ENCODE peak calls at places on chromosomes 3 and 15, in six cellular contexts. One of them, this sample, is unnamed.

GRCh38 chr3:12287727-12288465 is 974 bp upstream of the PPARG start:
- DNase-seq in Panc1: no peak
- DNase-seq in naive thymus-derived CD4-positive, alpha-beta T cell: peak; percentile 15
- DNase-seq in SJCRH30: no peak
- DNase-seq in bronchial epithelial cell: no peak
- DNase-seq in esophagus squamous epithelium: no peak
- DNase-seq in this sample: peak; percentile 45

GRCh38 chr3:73746610-73747009 is 121.9 kb upstream of the PDZRN3 start:
- DNase-seq in Panc1: no peak
- DNase-seq in naive thymus-derived CD4-positive, alpha-beta T cell: no peak
- DNase-seq in SJCRH30: no peak
- DNase-seq in bronchial epithelial cell: peak; percentile 68
- DNase-seq in esophagus squamous epithelium: no peak
- DNase-seq in this sample: peak; percentile 24

GRCh38 chr3:101847328-101847727 is 2.0 kb upstream of the NFKBIZ start:
- DNase-seq in Panc1: no peak
- DNase-seq in naive thymus-derived CD4-positive, alpha-beta T cell: no peak
- DNase-seq in SJCRH30: no peak
- DNase-seq in bronchial epithelial cell: peak; percentile 62
- DNase-seq in esophagus squamous epithelium: no peak
- DNase-seq in this sample: no peak

GRCh38 chr3:55042591-55042990 is 114.7 kb upstream of the LRTM1 start:
- DNase-seq in Panc1: no peak
- DNase-seq in naive thymus-derived CD4-positive, alpha-beta T cell: no peak
- DNase-seq in SJCRH30: peak; percentile 6
- DNase-seq in bronchial epithelial cell: no peak
- DNase-seq in esophagus squamous epithelium: no peak
- DNase-seq in this sample: no peak

GRCh38 chr3:182490601-182491485 is 302.5 kb upstream of the ATP11B start:
- DNase-seq in Panc1: peak; percentile 7
- DNase-seq in naive thymus-derived CD4-positive, alpha-beta T cell: no peak
- DNase-seq in SJCRH30: peak; percentile 31
- DNase-seq in bronchial epithelial cell: peak; percentile 55
- DNase-seq in esophagus squamous epithelium: no peak
- DNase-seq in this sample: peak; percentile 42

GRCh38 chr15:57506422-57506821 is 85.3 kb upstream of the MYZAP start:
- DNase-seq in Panc1: no peak
- DNase-seq in naive thymus-derived CD4-positive, alpha-beta T cell: no peak
- DNase-seq in SJCRH30: no peak
- DNase-seq in bronchial epithelial cell: no peak
- DNase-seq in esophagus squamous epithelium: no peak
- DNase-seq in this sample: no peak

GRCh38 chr15:72758195-72758594 is 25.4 kb downstream of the ADPGK start:
- DNase-seq in Panc1: no peak
- DNase-seq in naive thymus-derived CD4-positive, alpha-beta T cell: no peak
- DNase-seq in SJCRH30: peak; percentile 74
- DNase-seq in bronchial epithelial cell: peak; percentile 71
- DNase-seq in esophagus squamous epithelium: no peak
- DNase-seq in this sample: no peak

GRCh38 chr3:129573493-129573892 is 30.5 kb downstream of the H1-8 start:
- DNase-seq in Panc1: no peak
- DNase-seq in naive thymus-derived CD4-positive, alpha-beta T cell: no peak
- DNase-seq in SJCRH30: no peak
- DNase-seq in bronchial epithelial cell: no peak
- DNase-seq in esophagus squamous epithelium: no peak
- DNase-seq in this sample: no peak

GRCh38 chr3:104214937-104215336 is 1151.8 kb upstream of the ALCAM start:
- DNase-seq in Panc1: no peak
- DNase-seq in naive thymus-derived CD4-positive, alpha-beta T cell: no peak
- DNase-seq in SJCRH30: no peak
- DNase-seq in bronchial epithelial cell: peak; percentile 65
- DNase-seq in esophagus squamous epithelium: no peak
- DNase-seq in this sample: no peak

GRCh38 chr3:145807990-145808389 is 353.0 kb downstream of the PLOD2 start:
- DNase-seq in Panc1: no peak
- DNase-seq in naive thymus-derived CD4-positive, alpha-beta T cell: no peak
- DNase-seq in SJCRH30: peak; percentile 34
- DNase-seq in bronchial epithelial cell: no peak
- DNase-seq in esophagus squamous epithelium: no peak
- DNase-seq in this sample: peak; percentile 8

GRCh38 chr15:86300371-86301106 is 220.9 kb downstream of the AGBL1 start:
- DNase-seq in Panc1: no peak
- DNase-seq in naive thymus-derived CD4-positive, alpha-beta T cell: no peak
- DNase-seq in SJCRH30: no peak
- DNase-seq in bronchial epithelial cell: peak; percentile 81
- DNase-seq in esophagus squamous epithelium: no peak
- DNase-seq in this sample: no peak

GRCh38 chr3:55615694-55616310 is 128.7 kb upstream of the WNT5A start:
- DNase-seq in Panc1: no peak
- DNase-seq in naive thymus-derived CD4-positive, alpha-beta T cell: no peak
- DNase-seq in SJCRH30: no peak
- DNase-seq in bronchial epithelial cell: no peak
- DNase-seq in esophagus squamous epithelium: no peak
- DNase-seq in this sample: no peak

GRCh38 chr3:52281980-52282801 is 3.7 kb upstream of the WDR82 start:
- DNase-seq in Panc1: no peak
- DNase-seq in naive thymus-derived CD4-positive, alpha-beta T cell: no peak
- DNase-seq in SJCRH30: no peak
- DNase-seq in bronchial epithelial cell: no peak
- DNase-seq in esophagus squamous epithelium: no peak
- DNase-seq in this sample: no peak

GRCh38 chr3:189557824-189558223 is 73.4 kb upstream of the TP63 start:
- DNase-seq in Panc1: no peak
- DNase-seq in naive thymus-derived CD4-positive, alpha-beta T cell: no peak
- DNase-seq in SJCRH30: no peak
- DNase-seq in bronchial epithelial cell: peak; percentile 72
- DNase-seq in esophagus squamous epithelium: no peak
- DNase-seq in this sample: no peak

GRCh38 chr15:31325432-31325975 is 1.1 kb upstream of the KLF13 start:
- DNase-seq in Panc1: no peak
- DNase-seq in naive thymus-derived CD4-positive, alpha-beta T cell: peak; percentile 35
- DNase-seq in SJCRH30: peak; percentile 71
- DNase-seq in bronchial epithelial cell: peak; percentile 3
- DNase-seq in esophagus squamous epithelium: no peak
- DNase-seq in this sample: no peak

GRCh38 chr3:42545284-42545900 is 36.4 kb downstream of the SEC22C start:
- DNase-seq in Panc1: no peak
- DNase-seq in naive thymus-derived CD4-positive, alpha-beta T cell: no peak
- DNase-seq in SJCRH30: no peak
- DNase-seq in bronchial epithelial cell: no peak
- DNase-seq in esophagus squamous epithelium: no peak
- DNase-seq in this sample: no peak

GRCh38 chr3:195071011-195071728 is 199.8 kb downstream of the XXYLT1 start:
- DNase-seq in Panc1: no peak
- DNase-seq in naive thymus-derived CD4-positive, alpha-beta T cell: no peak
- DNase-seq in SJCRH30: no peak
- DNase-seq in bronchial epithelial cell: no peak
- DNase-seq in esophagus squamous epithelium: no peak
- DNase-seq in this sample: no peak

GRCh38 chr3:13612829-13613228 is 63.9 kb downstream of the FBLN2 start:
- DNase-seq in Panc1: no peak
- DNase-seq in naive thymus-derived CD4-positive, alpha-beta T cell: no peak
- DNase-seq in SJCRH30: no peak
- DNase-seq in bronchial epithelial cell: peak; percentile 62
- DNase-seq in esophagus squamous epithelium: no peak
- DNase-seq in this sample: no peak

GRCh38 chr15:35305031-35305555 is 220.0 kb upstream of the NANOGP8 start:
- DNase-seq in Panc1: no peak
- DNase-seq in naive thymus-derived CD4-positive, alpha-beta T cell: no peak
- DNase-seq in SJCRH30: no peak
- DNase-seq in bronchial epithelial cell: peak; percentile 15
- DNase-seq in esophagus squamous epithelium: no peak
- DNase-seq in this sample: no peak

GRCh38 chr3:184338538-184338945 is 1.1 kb downstream of the FAM131A start:
- DNase-seq in Panc1: no peak
- DNase-seq in naive thymus-derived CD4-positive, alpha-beta T cell: no peak
- DNase-seq in SJCRH30: no peak
- DNase-seq in bronchial epithelial cell: peak; percentile 68
- DNase-seq in esophagus squamous epithelium: no peak
- DNase-seq in this sample: peak; percentile 96

GRCh38 chr3:105162448-105162847 is 204.3 kb upstream of the ALCAM start:
- DNase-seq in Panc1: no peak
- DNase-seq in naive thymus-derived CD4-positive, alpha-beta T cell: no peak
- DNase-seq in SJCRH30: no peak
- DNase-seq in bronchial epithelial cell: no peak
- DNase-seq in esophagus squamous epithelium: no peak
- DNase-seq in this sample: no peak

GRCh38 chr15:90101969-90102890 is at the start of gene IDH2:
- DNase-seq in Panc1: no peak
- DNase-seq in naive thymus-derived CD4-positive, alpha-beta T cell: peak; percentile 72
- DNase-seq in SJCRH30: peak; percentile 89
- DNase-seq in bronchial epithelial cell: peak; percentile 59
- DNase-seq in esophagus squamous epithelium: no peak
- DNase-seq in this sample: peak; percentile 94

DNA sequence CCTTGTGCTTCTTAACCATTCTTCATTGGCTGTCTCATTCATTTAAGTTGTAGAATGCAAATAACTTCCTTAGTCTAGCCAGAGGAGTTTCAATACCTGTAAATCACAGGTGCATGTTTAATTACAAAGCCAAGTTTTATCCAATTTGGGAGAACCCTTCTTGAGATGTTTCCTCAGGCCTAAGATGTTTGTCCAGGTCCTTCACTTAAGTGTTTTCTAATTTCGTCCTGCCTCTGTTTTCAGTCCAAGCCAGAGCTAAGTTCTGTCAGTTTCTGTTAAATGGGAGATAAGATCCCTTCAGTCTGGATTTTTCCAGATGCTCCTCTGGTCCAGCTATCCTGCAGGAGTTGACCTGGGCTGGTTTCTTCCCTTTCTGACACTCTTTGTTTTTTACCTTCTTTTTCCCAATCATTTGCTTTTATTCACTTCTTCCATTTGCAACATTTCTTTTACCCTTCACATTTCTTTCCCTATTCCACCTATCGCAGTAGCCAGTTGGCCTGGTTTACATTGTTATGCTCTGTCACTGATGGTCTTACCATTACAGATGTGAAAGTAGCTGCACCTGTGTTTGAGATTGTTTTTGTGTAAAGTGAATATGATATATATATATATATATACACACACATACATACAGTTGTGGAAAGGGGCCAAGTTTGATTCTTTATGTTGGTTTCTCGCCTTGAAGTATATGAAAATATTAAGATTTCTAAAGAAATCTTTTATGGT is 34.5 kb downstream of the EIF2AK4 start:
- DNase-seq in Panc1: no peak
- DNase-seq in naive thymus-derived CD4-positive, alpha-beta T cell: no peak
- DNase-seq in SJCRH30: no peak
- DNase-seq in bronchial epithelial cell: no peak
- DNase-seq in esophagus squamous epithelium: no peak
- DNase-seq in this sample: no peak
- H3K36me3 ChIP-seq in Panc1: peaks cover 14% of the 10 kb centered on the region
- H3K36me3 ChIP-seq in naive thymus-derived CD4-positive, alpha-beta T cell: no peaks in the 10 kb centered on the region
- H3K36me3 ChIP-seq in SJCRH30: peaks cover 41% of the 10 kb centered on the region
- H3K36me3 ChIP-seq in bronchial epithelial cell: peaks cover 8% of the 10 kb centered on the region
- H3K36me3 ChIP-seq in esophagus squamous epithelium: peaks cover 3% of the 10 kb centered on the region
- H3K36me3 ChIP-seq in this sample: no peaks in the 10 kb centered on the region

GRCh38 chr15:63736287-63736686 is 97.5 kb downstream of the HERC1 start:
- DNase-seq in Panc1: no peak
- DNase-seq in naive thymus-derived CD4-positive, alpha-beta T cell: no peak
- DNase-seq in SJCRH30: no peak
- DNase-seq in bronchial epithelial cell: no peak
- DNase-seq in esophagus squamous epithelium: no peak
- DNase-seq in this sample: no peak

DNA sequence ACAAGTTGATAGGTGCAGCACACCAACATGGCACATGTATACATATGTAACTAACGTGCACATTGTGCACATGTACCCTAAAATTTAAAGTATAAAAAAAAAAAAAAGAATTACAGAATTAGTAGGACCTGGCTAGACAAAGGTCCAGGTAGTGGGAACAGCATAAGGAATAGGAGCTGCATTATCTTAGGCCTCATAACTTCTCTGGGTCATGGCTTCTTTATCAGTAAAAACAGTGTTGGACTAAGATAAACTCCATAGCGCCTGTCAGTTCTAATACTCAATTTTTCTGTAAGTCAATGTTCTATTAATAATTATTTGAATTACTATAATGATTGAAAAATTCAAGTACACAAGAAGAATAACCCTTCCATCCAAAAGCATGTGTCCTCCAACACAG is 98.3 kb downstream of the HERC1 start:
- DNase-seq in Panc1: no peak
- DNase-seq in naive thymus-derived CD4-positive, alpha-beta T cell: no peak
- DNase-seq in SJCRH30: no peak
- DNase-seq in bronchial epithelial cell: no peak
- DNase-seq in esophagus squamous epithelium: no peak
- DNase-seq in this sample: no peak
- H3K36me3 ChIP-seq in Panc1: no peaks in the 10 kb centered on the region
- H3K36me3 ChIP-seq in naive thymus-derived CD4-positive, alpha-beta T cell: peaks cover 26% of the 10 kb centered on the region
- H3K36me3 ChIP-seq in SJCRH30: peaks cover 13% of the 10 kb centered on the region
- H3K36me3 ChIP-seq in bronchial epithelial cell: peaks cover 1% of the 10 kb centered on the region
- H3K36me3 ChIP-seq in esophagus squamous epithelium: peaks cover 10% of the 10 kb centered on the region
- H3K36me3 ChIP-seq in this sample: peaks cover 7% of the 10 kb centered on the region

GRCh38 chr3:58101499-58102370 is 93.5 kb downstream of the FLNB start:
- DNase-seq in Panc1: no peak
- DNase-seq in naive thymus-derived CD4-positive, alpha-beta T cell: no peak
- DNase-seq in SJCRH30: no peak
- DNase-seq in bronchial epithelial cell: no peak
- DNase-seq in esophagus squamous epithelium: no peak
- DNase-seq in this sample: no peak

GRCh38 chr3:58095471-58096145 is 87.4 kb downstream of the FLNB start:
- DNase-seq in Panc1: no peak
- DNase-seq in naive thymus-derived CD4-positive, alpha-beta T cell: no peak
- DNase-seq in SJCRH30: no peak
- DNase-seq in bronchial epithelial cell: no peak
- DNase-seq in esophagus squamous epithelium: no peak
- DNase-seq in this sample: no peak

GRCh38 chr3:58102371-58102750 is 94.1 kb downstream of the FLNB start:
- DNase-seq in Panc1: no peak
- DNase-seq in naive thymus-derived CD4-positive, alpha-beta T cell: no peak
- DNase-seq in SJCRH30: no peak
- DNase-seq in bronchial epithelial cell: peak; percentile 37
- DNase-seq in esophagus squamous epithelium: no peak
- DNase-seq in this sample: no peak

GRCh38 chr3:58099850-58100249 is 91.6 kb downstream of the FLNB start:
- DNase-seq in Panc1: no peak
- DNase-seq in naive thymus-derived CD4-positive, alpha-beta T cell: no peak
- DNase-seq in SJCRH30: no peak
- DNase-seq in bronchial epithelial cell: no peak
- DNase-seq in esophagus squamous epithelium: no peak
- DNase-seq in this sample: no peak

GRCh38 chr3:58098531-58098930 is 90.3 kb downstream of the FLNB start:
- DNase-seq in Panc1: no peak
- DNase-seq in naive thymus-derived CD4-positive, alpha-beta T cell: no peak
- DNase-seq in SJCRH30: no peak
- DNase-seq in bronchial epithelial cell: no peak
- DNase-seq in esophagus squamous epithelium: no peak
- DNase-seq in this sample: no peak
- H3K36me3 ChIP-seq in Panc1: peaks cover 26% of the 10 kb centered on the region
- H3K36me3 ChIP-seq in naive thymus-derived CD4-positive, alpha-beta T cell: peaks cover 4% of the 10 kb centered on the region
- H3K36me3 ChIP-seq in SJCRH30: no peaks in the 10 kb centered on the region
- H3K36me3 ChIP-seq in bronchial epithelial cell: peaks cover 27% of the 10 kb centered on the region
- H3K36me3 ChIP-seq in esophagus squamous epithelium: peaks cover 9% of the 10 kb centered on the region
- H3K36me3 ChIP-seq in this sample: no peaks in the 10 kb centered on the region

DNA sequence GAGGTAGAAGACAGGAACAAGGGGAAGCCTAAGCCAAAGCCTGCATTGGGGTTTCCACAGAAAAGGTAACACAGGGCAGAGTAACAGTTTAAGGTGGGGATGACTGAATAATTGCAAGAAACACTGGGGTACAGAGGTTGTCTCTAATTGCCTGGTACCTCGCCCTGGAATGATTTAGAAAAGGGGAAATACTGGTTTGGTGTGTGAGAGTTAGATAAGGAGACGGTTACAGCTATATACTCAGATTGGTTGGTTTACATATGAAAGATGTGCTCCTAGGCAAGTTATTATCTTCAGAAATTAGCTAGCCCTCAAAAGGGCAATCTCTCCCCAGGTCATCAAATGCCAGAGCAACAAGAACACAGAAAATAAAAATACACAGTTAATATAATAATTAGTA is 58.8 kb downstream of the SMARCC1 start:
- DNase-seq in Panc1: no peak
- DNase-seq in naive thymus-derived CD4-positive, alpha-beta T cell: no peak
- DNase-seq in SJCRH30: no peak
- DNase-seq in bronchial epithelial cell: no peak
- DNase-seq in esophagus squamous epithelium: no peak
- DNase-seq in this sample: no peak
- H3K36me3 ChIP-seq in Panc1: peaks cover 5% of the 10 kb centered on the region
- H3K36me3 ChIP-seq in naive thymus-derived CD4-positive, alpha-beta T cell: no peaks in the 10 kb centered on the region
- H3K36me3 ChIP-seq in SJCRH30: peaks cover 63% of the 10 kb centered on the region
- H3K36me3 ChIP-seq in bronchial epithelial cell: peaks cover 9% of the 10 kb centered on the region
- H3K36me3 ChIP-seq in esophagus squamous epithelium: peaks cover 28% of the 10 kb centered on the region
- H3K36me3 ChIP-seq in this sample: peaks cover 31% of the 10 kb centered on the region